ENCODE peak calls at places on chromosomes 12 and 14, in nine cellular contexts. One of them, this sample, is unnamed.

GRCh38 chr12:15522574-15523187 is 200.4 kb downstream of the PTPRO start:
- DNase-seq in esophagus muscularis mucosa: no peak
- DNase-seq in stomach: no peak
- DNase-seq in thyroid gland: no peak
- DNase-seq in transverse colon: no peak
- DNase-seq in uterus: no peak
- DNase-seq in IMR-90: peak
- DNase-seq in GM12892: no peak
- DNase-seq in heart left ventricle: no peak
- DNase-seq in this sample: no peak

GRCh38 chr12:100901266-100901665 is 106.7 kb downstream of the ANO4 start:
- DNase-seq in IMR-90: no peak
- DNase-seq in uterus: no peak
- DNase-seq in GM12892: no peak
- DNase-seq in esophagus muscularis mucosa: no peak
- DNase-seq in thyroid gland: no peak
- DNase-seq in transverse colon: no peak
- DNase-seq in stomach: no peak
- DNase-seq in heart left ventricle: no peak
- DNase-seq in this sample: no peak

GRCh38 chr12:102513739-102514138 is 33.4 kb upstream of the IGF1 start:
- DNase-seq in transverse colon: no peak
- DNase-seq in GM12892: no peak
- DNase-seq in thyroid gland: no peak
- DNase-seq in esophagus muscularis mucosa: no peak
- DNase-seq in IMR-90: peak
- DNase-seq in heart left ventricle: no peak
- DNase-seq in stomach: no peak
- DNase-seq in uterus: no peak
- DNase-seq in this sample: no peak

GRCh38 chr12:102063066-102063465 is 1.3 kb upstream of the WASHC3 start:
- DNase-seq in thyroid gland: no peak
- DNase-seq in GM12892: no peak
- DNase-seq in heart left ventricle: no peak
- DNase-seq in transverse colon: no peak
- DNase-seq in stomach: no peak
- DNase-seq in esophagus muscularis mucosa: no peak
- DNase-seq in uterus: no peak
- DNase-seq in IMR-90: no peak
- DNase-seq in this sample: no peak

GRCh38 chr12:69440016-69440415 is 30.2 kb upstream of the FRS2 start:
- DNase-seq in uterus: no peak
- DNase-seq in GM12892: no peak
- DNase-seq in stomach: no peak
- DNase-seq in esophagus muscularis mucosa: no peak
- DNase-seq in thyroid gland: no peak
- DNase-seq in transverse colon: no peak
- DNase-seq in IMR-90: no peak
- DNase-seq in heart left ventricle: no peak
- DNase-seq in this sample: no peak

GRCh38 chr12:113083863-113084430 is 27.4 kb downstream of the DTX1 start:
- DNase-seq in esophagus muscularis mucosa: no peak
- DNase-seq in heart left ventricle: peak
- DNase-seq in GM12892: no peak
- DNase-seq in transverse colon: no peak
- DNase-seq in thyroid gland: peak
- DNase-seq in stomach: no peak
- DNase-seq in IMR-90: no peak
- DNase-seq in uterus: no peak
- DNase-seq in this sample: no peak

GRCh38 chr12:104288635-104289258 is 14.8 kb upstream of the EID3 start:
- DNase-seq in transverse colon: peak
- DNase-seq in uterus: peak
- DNase-seq in thyroid gland: peak
- DNase-seq in heart left ventricle: peak
- DNase-seq in stomach: peak
- DNase-seq in esophagus muscularis mucosa: peak
- DNase-seq in GM12892: peak
- DNase-seq in IMR-90: peak
- DNase-seq in this sample: peak

GRCh38 chr12:10235761-10236631 is 23.3 kb downstream of the GABARAPL1 start:
- DNase-seq in stomach: peak
- DNase-seq in esophagus muscularis mucosa: no peak
- DNase-seq in transverse colon: no peak
- DNase-seq in uterus: peak
- DNase-seq in heart left ventricle: no peak
- DNase-seq in IMR-90: peak
- DNase-seq in GM12892: no peak
- DNase-seq in thyroid gland: peak
- DNase-seq in this sample: peak

GRCh38 chr14:23345987-23346692 is 6.5 kb downstream of the SLC22A17 start:
- DNase-seq in thyroid gland: no peak
- DNase-seq in IMR-90: no peak
- DNase-seq in heart left ventricle: no peak
- DNase-seq in esophagus muscularis mucosa: no peak
- DNase-seq in stomach: no peak
- DNase-seq in transverse colon: no peak
- DNase-seq in uterus: no peak
- DNase-seq in GM12892: no peak
- DNase-seq in this sample: no peak

GRCh38 chr14:79727900-79728299 is 483.4 kb downstream of the DIO2 start:
- DNase-seq in thyroid gland: no peak
- DNase-seq in uterus: no peak
- DNase-seq in stomach: no peak
- DNase-seq in GM12892: no peak
- DNase-seq in transverse colon: no peak
- DNase-seq in heart left ventricle: no peak
- DNase-seq in IMR-90: no peak
- DNase-seq in esophagus muscularis mucosa: no peak
- DNase-seq in this sample: no peak

GRCh38 chr12:46661161-46661845 is 164.5 kb downstream of the SLC38A4 start:
- DNase-seq in heart left ventricle: peak
- DNase-seq in thyroid gland: peak
- DNase-seq in esophagus muscularis mucosa: no peak
- DNase-seq in transverse colon: no peak
- DNase-seq in stomach: no peak
- DNase-seq in GM12892: no peak
- DNase-seq in uterus: no peak
- DNase-seq in IMR-90: peak
- DNase-seq in this sample: no peak

GRCh38 chr12:561116-561705 is 101.5 kb downstream of the B4GALNT3 start:
- DNase-seq in GM12892: no peak
- DNase-seq in IMR-90: no peak
- DNase-seq in stomach: no peak
- DNase-seq in transverse colon: no peak
- DNase-seq in heart left ventricle: no peak
- DNase-seq in esophagus muscularis mucosa: no peak
- DNase-seq in thyroid gland: no peak
- DNase-seq in uterus: no peak
- DNase-seq in this sample: no peak

GRCh38 chr12:1325666-1326065 is 268.7 kb downstream of the FBXL14 start:
- DNase-seq in heart left ventricle: no peak
- DNase-seq in GM12892: no peak
- DNase-seq in stomach: no peak
- DNase-seq in uterus: no peak
- DNase-seq in transverse colon: no peak
- DNase-seq in IMR-90: no peak
- DNase-seq in esophagus muscularis mucosa: no peak
- DNase-seq in thyroid gland: no peak
- DNase-seq in this sample: no peak

GRCh38 chr12:2341871-2342270 is 289.1 kb downstream of the CACNA1C start:
- DNase-seq in IMR-90: peak
- DNase-seq in uterus: no peak
- DNase-seq in heart left ventricle: no peak
- DNase-seq in thyroid gland: no peak
- DNase-seq in stomach: no peak
- DNase-seq in GM12892: no peak
- DNase-seq in esophagus muscularis mucosa: no peak
- DNase-seq in transverse colon: no peak
- DNase-seq in this sample: no peak

GRCh38 chr14:58861546-58861945 is 223.8 kb downstream of the DACT1 start:
- DNase-seq in stomach: no peak
- DNase-seq in thyroid gland: no peak
- DNase-seq in GM12892: no peak
- DNase-seq in uterus: no peak
- DNase-seq in esophagus muscularis mucosa: no peak
- DNase-seq in IMR-90: no peak
- DNase-seq in transverse colon: no peak
- DNase-seq in heart left ventricle: no peak
- DNase-seq in this sample: no peak

GRCh38 chr14:32072701-32073100 is 4.4 kb upstream of the ARHGAP5 start:
- DNase-seq in stomach: no peak
- DNase-seq in GM12892: no peak
- DNase-seq in thyroid gland: no peak
- DNase-seq in transverse colon: no peak
- DNase-seq in IMR-90: no peak
- DNase-seq in esophagus muscularis mucosa: no peak
- DNase-seq in heart left ventricle: no peak
- DNase-seq in uterus: no peak
- DNase-seq in this sample: no peak
- TF ChIP-seq POLR2A in stomach: no peak
- TF ChIP-seq POLR2A in GM12892: no peak
- TF ChIP-seq POLR2A in thyroid gland: no peak
- TF ChIP-seq POLR2A in transverse colon: no peak
- TF ChIP-seq POLR2A in IMR-90: no peak
- TF ChIP-seq POLR2A in esophagus muscularis mucosa: no peak
- TF ChIP-seq POLR2A in heart left ventricle: no peak
- TF ChIP-seq POLR2A in uterus: no peak
- TF ChIP-seq POLR2A in this sample: no peak

GRCh38 chr12:11728154-11728755 is 78.8 kb downstream of the ETV6 start:
- DNase-seq in heart left ventricle: no peak
- DNase-seq in GM12892: no peak
- DNase-seq in stomach: no peak
- DNase-seq in transverse colon: no peak
- DNase-seq in IMR-90: no peak
- DNase-seq in uterus: no peak
- DNase-seq in thyroid gland: no peak
- DNase-seq in esophagus muscularis mucosa: no peak
- DNase-seq in this sample: no peak
- TF ChIP-seq POLR2A in heart left ventricle: no peak
- TF ChIP-seq POLR2A in GM12892: no peak
- TF ChIP-seq POLR2A in stomach: no peak
- TF ChIP-seq POLR2A in transverse colon: no peak
- TF ChIP-seq POLR2A in IMR-90: no peak
- TF ChIP-seq POLR2A in uterus: no peak
- TF ChIP-seq POLR2A in thyroid gland: no peak
- TF ChIP-seq POLR2A in esophagus muscularis mucosa: no peak
- TF ChIP-seq POLR2A in this sample: no peak

DNA sequence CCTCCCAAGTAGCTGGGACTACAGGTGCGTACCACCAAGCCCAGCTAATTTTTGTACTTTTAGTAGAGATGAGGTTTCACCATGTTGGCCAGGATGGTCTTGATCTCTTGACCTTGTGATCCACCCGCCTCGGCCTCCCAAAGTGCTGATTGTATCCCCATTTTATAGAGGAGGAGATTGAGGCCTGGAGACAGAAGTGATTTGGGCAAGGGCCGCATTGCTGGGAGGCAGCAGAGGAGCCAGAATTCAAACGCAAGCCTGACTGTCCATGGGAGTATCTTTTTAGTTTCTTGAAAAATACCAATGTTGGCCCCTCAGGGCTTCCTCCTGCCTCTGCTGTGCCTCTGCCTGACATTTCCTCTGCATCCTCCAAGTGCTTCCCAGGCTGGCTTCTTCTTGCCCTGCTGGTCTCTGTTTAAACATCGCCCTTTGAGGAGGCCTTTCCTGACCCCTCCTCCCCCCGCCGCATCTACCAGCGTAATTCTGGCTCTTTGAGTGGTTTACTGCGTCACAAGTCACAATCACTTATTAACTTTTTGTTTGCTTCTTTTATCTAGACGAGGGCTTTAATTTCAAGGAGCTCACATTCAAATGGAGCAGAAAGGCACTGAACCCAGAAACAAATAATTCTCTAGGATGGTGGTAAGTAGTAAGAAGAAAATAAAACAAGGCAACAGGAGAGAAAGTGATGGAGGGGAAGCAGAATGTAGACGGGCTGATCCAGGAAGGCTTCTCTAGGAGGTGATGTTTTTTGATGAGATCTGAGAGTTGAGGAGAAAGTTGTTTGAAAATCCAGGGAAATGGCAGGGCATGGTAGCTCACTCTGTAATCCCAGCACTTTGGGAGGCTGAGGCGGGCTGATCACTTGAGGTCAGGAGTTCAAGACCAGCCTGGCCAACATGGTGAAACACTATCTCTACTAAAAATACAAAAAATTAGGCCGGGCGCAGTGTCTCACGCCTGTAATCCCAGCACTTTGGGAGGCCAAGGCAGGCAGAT is 91.0 kb upstream of the MED13L start:
- DNase-seq in esophagus muscularis mucosa: no peak
- DNase-seq in uterus: no peak
- DNase-seq in thyroid gland: peak
- DNase-seq in IMR-90: no peak
- DNase-seq in stomach: peak
- DNase-seq in transverse colon: peak
- DNase-seq in GM12892: no peak
- DNase-seq in heart left ventricle: no peak
- DNase-seq in this sample: no peak
- TF ChIP-seq POLR2A in esophagus muscularis mucosa: no peak
- TF ChIP-seq POLR2A in uterus: no peak
- TF ChIP-seq POLR2A in thyroid gland: no peak
- TF ChIP-seq POLR2A in IMR-90: no peak
- TF ChIP-seq POLR2A in stomach: no peak
- TF ChIP-seq POLR2A in transverse colon: no peak
- TF ChIP-seq POLR2A in GM12892: no peak
- TF ChIP-seq POLR2A in heart left ventricle: no peak
- TF ChIP-seq POLR2A in this sample: no peak

GRCh38 chr14:91114079-91115065 is 499 bp downstream of the DGLUCY start:
- DNase-seq in thyroid gland: peak
- DNase-seq in heart left ventricle: peak
- DNase-seq in GM12892: peak
- DNase-seq in esophagus muscularis mucosa: no peak
- DNase-seq in IMR-90: peak
- DNase-seq in uterus: peak
- DNase-seq in transverse colon: peak
- DNase-seq in stomach: peak
- DNase-seq in this sample: peak
- TF ChIP-seq POLR2A in thyroid gland: no peak
- TF ChIP-seq POLR2A in heart left ventricle: peak
- TF ChIP-seq POLR2A in GM12892: peak
- TF ChIP-seq POLR2A in esophagus muscularis mucosa: peak
- TF ChIP-seq POLR2A in IMR-90: no peak
- TF ChIP-seq POLR2A in uterus: no peak
- TF ChIP-seq POLR2A in transverse colon: peak
- TF ChIP-seq POLR2A in stomach: peak
- TF ChIP-seq POLR2A in this sample: peak